ENCODE peak calls at places on chromosomes 7 and 10, in ten cellular contexts. Y, C, B, K, L, T, W, A, X and D are unnamed samples.

GRCh38 chr10:21326594-21326993 is 198.9 kb downstream of the SKIDA1 start:
- DNase-seq in T (no peak), K (no peak), A (no peak), X (no peak), C (no peak), W (no peak), Y (no peak), L (no peak), B (no peak), D (no peak)

GRCh38 chr7:113304104-113304503 is 185.8 kb upstream of the SMIM30 start:
- DNase-seq in C (no peak), T (no peak), K (no peak), W (no peak), Y (no peak), L (no peak), A (no peak), X (no peak), B (no peak), D (no peak)

GRCh38 chr7:38178695-38179344 is 775 bp downstream of the STARD3NL start:
- DNase-seq in B (no peak), C (peak), T (no peak), K (no peak), Y (no peak), A (no peak), L (peak), X (no peak), W (no peak), D (no peak)

GRCh38 chr7:157468221-157469111 is 131.7 kb downstream of the DNAJB6 start:
- DNase-seq in C (no peak), K (no peak), A (no peak), L (no peak), X (no peak), Y (no peak), T (peak), B (no peak), W (no peak), D (no peak)

GRCh38 chr7:105776068-105776790 is 100.2 kb downstream of the ATXN7L1 start:
- DNase-seq in T (peak), K (peak), Y (no peak), L (peak), B (no peak), A (peak), W (no peak), C (no peak), X (peak), D (no peak)

GRCh38 chr7:105779856-105780815 is 96.3 kb downstream of the ATXN7L1 start:
- DNase-seq in L (no peak), W (no peak), C (no peak), Y (no peak), B (no peak), X (no peak), K (no peak), A (no peak), T (no peak), D (no peak)

GRCh38 chr10:118672766-118673715 is 77.6 kb upstream of the PRLHR start:
- DNase-seq in C (no peak), K (no peak), B (no peak), A (no peak), X (no peak), T (no peak), W (no peak), Y (no peak), L (no peak), D (no peak)

GRCh38 chr7:34066968-34067367 is 161.6 kb downstream of the BMPER start:
- DNase-seq in K (no peak), T (peak), W (peak), L (no peak), C (no peak), A (no peak), B (no peak), X (no peak), Y (no peak), D (no peak)

GRCh38 chr10:37975407-37975991 is 948 bp downstream of the ZNF25 start:
- DNase-seq in B (no peak), X (no peak), W (no peak), L (peak), Y (no peak), T (peak), K (no peak), A (no peak), C (no peak), D (no peak)

GRCh38 chr7:151428393-151429231 is 11.3 kb downstream of the CRYGN start:
- DNase-seq in A (no peak), X (no peak), L (peak), C (no peak), W (no peak), K (no peak), T (peak), Y (no peak), B (no peak), D (no peak)

GRCh38 chr10:3911713-3912442 is 126.9 kb upstream of the KLF6 start:
- DNase-seq in A (no peak), K (no peak), Y (no peak), W (no peak), C (no peak), T (no peak), B (no peak), X (no peak), L (peak), D (no peak)

GRCh38 chr10:122112625-122113160 is 123.7 kb downstream of the TACC2 start:
- DNase-seq in B (no peak), C (peak), A (peak), Y (no peak), T (peak), W (no peak), X (peak), L (peak), K (peak), D (peak)

GRCh38 chr7:158772916-158773315 is 56.4 kb downstream of the ESYT2 start:
- DNase-seq in L (no peak), K (no peak), B (no peak), T (no peak), C (no peak), X (no peak), W (no peak), A (no peak), Y (no peak), D (no peak)

GRCh38 chr7:91683823-91684222 is 196.7 kb downstream of the MTERF1 start:
- DNase-seq in B (no peak), K (no peak), T (peak), A (no peak), W (no peak), C (no peak), L (peak), X (no peak), Y (no peak), D (no peak)

GRCh38 chr7:69981646-69982045 is 383.4 kb downstream of the AUTS2 start:
- DNase-seq in L (no peak), T (no peak), A (no peak), W (no peak), C (no peak), Y (no peak), B (no peak), X (no peak), K (no peak), D (no peak)

GRCh38 chr10:343231-344215 is 208.3 kb downstream of the ZMYND11 start:
- DNase-seq in B (no peak), W (no peak), C (no peak), T (no peak), L (no peak), Y (no peak), X (no peak), K (no peak), A (no peak), D (no peak)